ENCODE peak calls at places on chromosomes 12 and 14, in nine cellular contexts. Q, M, L, C, D, T, J, H and E are unnamed samples.
A peak's percentile ranks its signal among the peaks of the same experiment; 100 is the strongest.

GRCh38 chr12:106973545-106973944 is 13.4 kb downstream of the MTERF2 start:
- DNase-seq in D (no peak), H (no peak), Q (no peak), T (no peak), J (no peak), C (no peak), L (no peak), M (no peak), E (no peak)

GRCh38 chr12:1346126-1346525 is 248.3 kb downstream of the FBXL14 start:
- DNase-seq in L (no peak), C (peak; percentile 40), T (no peak), D (no peak), J (no peak), H (no peak), M (no peak), Q (no peak), E (no peak)

GRCh38 chr14:95681153-95681552 is 5.1 kb upstream of the TCL1B start:
- DNase-seq in L (no peak), J (no peak), D (no peak), Q (no peak), T (no peak), M (no peak), C (no peak), H (no peak), E (no peak)

GRCh38 chr12:68119250-68119649 is 40.3 kb downstream of the IFNG start:
- DNase-seq in H (no peak), Q (no peak), D (no peak), M (no peak), J (no peak), C (no peak), T (no peak), L (no peak), E (peak; percentile 39)

GRCh38 chr12:117587646-117588287 is 226.3 kb upstream of the NOS1 start:
- DNase-seq in L (peak; percentile 78), T (no peak), Q (peak; percentile 57), J (peak; percentile 61), M (peak; percentile 71), H (peak; percentile 25), C (no peak), D (peak; percentile 65), E (peak; percentile 65)

GRCh38 chr14:34228663-34229001 is 233.4 kb downstream of the SPTSSA start:
- DNase-seq in Q (no peak), D (no peak), H (no peak), J (no peak), L (no peak), M (no peak), C (no peak), T (no peak), E (no peak)

GRCh38 chr12:27180862-27181261 is 63.2 kb upstream of the STK38L start:
- DNase-seq in Q (no peak), C (peak; percentile 56), D (no peak), T (no peak), M (no peak), H (no peak), L (no peak), J (peak; percentile 39), E (no peak)

GRCh38 chr12:81095470-81096232 is 17.8 kb downstream of the ACSS3 start:
- DNase-seq in D (no peak), Q (no peak), L (no peak), M (no peak), T (no peak), C (peak; percentile 14), J (no peak), H (no peak), E (no peak)

GRCh38 chr14:51020024-51020710 is 74.7 kb downstream of the TRIM9 start:
- DNase-seq in H (no peak), Q (peak; percentile 87), C (peak; percentile 77), L (no peak), J (no peak), D (no peak), T (no peak), M (no peak), E (no peak)

GRCh38 chr12:127640181-127640886 is 626.6 kb upstream of the TMEM132C start:
- DNase-seq in Q (no peak), J (peak; percentile 8), D (no peak), H (no peak), T (no peak), M (no peak), L (no peak), C (peak; percentile 98), E (no peak)

GRCh38 chr12:127636881-127637280 is 630.1 kb upstream of the TMEM132C start:
- DNase-seq in M (no peak), D (no peak), H (no peak), L (no peak), J (no peak), Q (no peak), C (peak; percentile 62), T (no peak), E (no peak)

DNA sequence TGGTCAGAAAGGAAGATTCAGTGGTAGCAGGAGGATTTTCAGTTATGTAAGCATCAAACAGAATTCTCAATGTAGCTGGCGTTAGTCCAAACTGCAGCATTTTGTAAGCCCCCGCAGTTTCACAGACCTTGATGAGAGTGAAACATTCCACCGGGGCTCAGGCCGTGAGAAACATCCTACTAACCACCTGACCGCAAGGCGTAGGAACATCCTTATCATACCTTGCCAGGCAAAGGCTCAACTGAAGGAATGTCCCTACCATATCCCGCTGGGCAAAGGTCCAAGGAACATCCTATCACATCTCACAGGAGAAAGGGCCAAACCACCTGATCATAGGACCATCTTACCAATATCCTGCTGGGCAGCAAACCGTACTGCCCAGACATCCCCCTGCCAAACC is 624.8 kb upstream of the TMEM132C start:
- DNase-seq in Q (no peak), L (no peak), J (no peak), T (no peak), C (no peak), D (no peak), M (no peak), H (no peak), E (no peak)
- TF ChIP-seq CTCF in Q (no peak), L (no peak), J (no peak), T (no peak), C (no peak), D (no peak), M (no peak), H (no peak), E (no peak)

GRCh38 chr12:5439788-5440300 is 7.9 kb downstream of the NTF3 start:
- DNase-seq in L (no peak), M (no peak), D (no peak), H (no peak), C (no peak), J (no peak), T (no peak), Q (no peak), E (no peak)

GRCh38 chr12:5444520-5444919 is 12.6 kb downstream of the NTF3 start:
- DNase-seq in J (no peak), H (no peak), Q (no peak), L (no peak), T (no peak), D (no peak), M (no peak), C (no peak), E (no peak)

GRCh38 chr12:5441497-5442236 is 9.8 kb downstream of the NTF3 start:
- DNase-seq in T (no peak), M (no peak), L (peak; percentile 60), H (no peak), C (peak; percentile 81), J (no peak), D (peak; percentile 33), Q (no peak), E (no peak)

GRCh38 chr12:5440973-5441372 is 9.1 kb downstream of the NTF3 start:
- DNase-seq in H (no peak), M (no peak), C (no peak), J (no peak), D (no peak), L (no peak), T (no peak), Q (no peak), E (peak; percentile 33)

GRCh38 chr12:5442251-5443006 is 10.5 kb downstream of the NTF3 start:
- DNase-seq in D (no peak), Q (no peak), H (no peak), L (peak; percentile 71), T (no peak), C (peak; percentile 39), M (no peak), J (peak; percentile 48), E (no peak)
- TF ChIP-seq CTCF in D (peak; percentile 75), Q (peak; percentile 57), H (peak; percentile 84), L (peak; percentile 72), T (peak; percentile 29), C (peak; percentile 75), M (peak; percentile 56), J (peak; percentile 47), E (peak; percentile 41)

DNA sequence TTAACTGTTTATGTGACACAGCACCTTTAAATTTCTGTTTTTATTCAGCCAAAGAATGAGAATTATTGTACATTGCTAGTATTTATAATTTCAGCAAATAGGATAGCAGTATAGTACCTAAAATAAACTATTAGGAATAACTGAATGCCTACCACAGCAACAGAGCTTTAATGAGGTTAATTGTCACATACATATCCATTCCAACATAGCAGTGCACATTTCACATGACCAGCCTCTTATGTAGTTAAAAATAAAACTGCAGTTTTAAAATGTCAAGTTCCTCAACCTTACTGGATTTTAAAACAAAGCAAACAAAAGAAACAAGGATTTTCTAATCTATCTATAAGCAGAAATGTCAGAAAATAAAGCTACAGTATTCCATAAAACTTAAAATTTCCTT is 50.6 kb upstream of the TTC7B start:
- DNase-seq in Q (no peak), L (no peak), M (no peak), H (no peak), D (no peak), C (no peak), J (no peak), T (no peak), E (no peak)
- TF ChIP-seq CTCF in Q (no peak), L (no peak), M (no peak), H (no peak), D (no peak), C (no peak), J (no peak), T (no peak), E (no peak)

DNA sequence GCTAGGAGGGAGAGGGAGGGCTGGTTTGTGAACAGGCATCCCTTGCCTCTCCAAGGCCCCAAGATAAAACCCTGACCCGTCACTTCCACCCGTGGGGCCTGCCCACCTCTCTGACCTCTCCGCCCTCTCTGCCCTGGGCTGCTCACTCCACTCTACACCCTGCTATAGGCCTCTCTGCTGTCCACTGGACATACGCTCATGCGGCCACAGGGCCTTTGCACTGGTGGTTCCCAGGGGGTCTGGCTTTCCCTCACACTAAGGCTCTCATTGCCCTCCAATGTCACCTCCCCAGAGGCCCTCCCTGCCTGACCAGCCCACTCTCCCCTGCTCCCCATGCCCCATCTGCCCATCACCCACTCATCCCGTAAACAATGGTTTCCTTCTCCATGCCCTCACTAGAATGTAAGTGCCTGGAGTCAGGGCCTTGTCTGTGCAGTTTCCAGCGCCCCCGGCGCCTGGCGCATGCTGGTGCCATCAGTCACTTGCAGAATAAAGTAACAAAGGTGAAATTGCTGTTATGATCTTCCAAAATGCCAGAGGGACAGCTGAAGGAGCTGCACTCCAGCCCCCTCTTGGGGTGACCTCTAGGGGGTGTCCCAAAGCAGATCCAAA is 73.6 kb downstream of the RFLNA start:
- DNase-seq in C (no peak), J (no peak), T (no peak), H (no peak), D (no peak), L (no peak), M (no peak), Q (no peak), E (no peak)
- TF ChIP-seq CTCF in C (no peak), J (peak; percentile 26), T (no peak), H (no peak), D (no peak), L (no peak), M (no peak), Q (peak; percentile 17), E (no peak)